ENCODE peak calls at places on chromosomes 3 and 15, in six cellular contexts. D is ACHN; L is activated CD8-positive, alpha-beta memory T cell treated with anti-CD3 and anti-CD28 coated beads for 4 hours; Y is stimulated activated CD4-positive, alpha-beta T cell treated with anti-CD3 and anti-CD28 coated beads, Interleukin-1b, Interleukin-23, amount 100 ng/mL, for 4 hours; J is endothelial cell of umbilical vein; C is stimulated activated CD8-positive, alpha-beta memory T cell treated with anti-CD3 and anti-CD28 coated beads, Interleukin-7, amount 100 ng/mL, for 1 hour. G is an unnamed sample.

GRCh38 chr3:148790841-148791240 is 36.8 kb upstream of the CPB1 start:
- DNase-seq in D (no peak), L (no peak), Y (no peak), J (no peak), C (no peak), G (no peak)

GRCh38 chr3:27712136-27713065 is 9.7 kb downstream of the EOMES start:
- DNase-seq in D (peak), L (peak), Y (peak), J (peak), C (peak), G (peak)

GRCh38 chr3:141255864-141256263 is 24.2 kb downstream of the PXYLP1 start:
- DNase-seq in D (no peak), L (no peak), Y (no peak), J (peak), C (no peak), G (peak)

GRCh38 chr3:142844339-142844977 is 44.4 kb downstream of the PCOLCE2 start:
- DNase-seq in D (peak), L (no peak), Y (no peak), J (peak), C (no peak), G (peak)

GRCh38 chr3:39325223-39325622 is 4.3 kb upstream of the CCR8 start:
- DNase-seq in D (no peak), L (no peak), Y (no peak), J (no peak), C (no peak), G (no peak)

GRCh38 chr3:171347017-171347979 is 112.9 kb downstream of the TNIK start:
- DNase-seq in D (no peak), L (no peak), Y (no peak), J (peak), C (no peak), G (peak)

GRCh38 chr15:78995921-78996780 is 51.3 kb upstream of the CTSH start:
- DNase-seq in D (no peak), L (no peak), Y (no peak), J (no peak), C (no peak), G (no peak)

GRCh38 chr3:78134496-78134895 is 1094.6 kb downstream of the ROBO2 start:
- DNase-seq in D (no peak), L (no peak), Y (no peak), J (no peak), C (no peak), G (no peak)

GRCh38 chr3:30689202-30689641 is 82.8 kb downstream of the TGFBR2 start:
- DNase-seq in D (no peak), L (no peak), Y (no peak), J (peak), C (no peak), G (peak)

GRCh38 chr3:45462522-45463262 is 74.3 kb downstream of the LARS2 start:
- DNase-seq in D (no peak), L (no peak), Y (peak), J (no peak), C (no peak), G (peak)

GRCh38 chr3:85576091-85576690 is 617.4 kb downstream of the CADM2 start:
- DNase-seq in D (peak), L (no peak), Y (peak), J (peak), C (peak), G (peak)

GRCh38 chr3:57160046-57160730 is 5.0 kb downstream of the IL17RD start:
- DNase-seq in D (no peak), L (no peak), Y (no peak), J (no peak), C (no peak), G (no peak)

GRCh38 chr3:41836360-41837134 is 125.4 kb downstream of the ULK4 start:
- DNase-seq in D (no peak), L (no peak), Y (no peak), J (no peak), C (no peak), G (no peak)

GRCh38 chr15:73397461-73397860 is 28.7 kb upstream of the HCN4 start:
- DNase-seq in D (no peak), L (no peak), Y (no peak), J (no peak), C (no peak), G (no peak)

GRCh38 chr3:48656061-48656840 is 6.4 kb downstream of the CELSR3 start:
- DNase-seq in D (peak), L (peak), Y (peak), J (peak), C (peak), G (peak)

GRCh38 chr3:138949002-138949418 is 2.0 kb downstream of the FOXL2NB start:
- DNase-seq in D (peak), L (no peak), Y (no peak), J (no peak), C (no peak), G (no peak)

G was measured in GM23248.